ENCODE peak calls at places on chromosomes 13 and 19, in eight cellular contexts. One of them, this sample, is unnamed.

GRCh38 chr19:17348700-17349099 is 11.3 kb downstream of the GTPBP3 start:
- DNase-seq in left cardiac atrium: peak
- DNase-seq in AG04450: no peak
- DNase-seq in NB4: no peak
- DNase-seq in stimulated activated naive CD4-positive, alpha-beta T cell: no peak
- DNase-seq in D341Med: no peak
- DNase-seq in heart left ventricle: peak
- DNase-seq in glomerular endothelial cell: no peak
- DNase-seq in this sample: peak

GRCh38 chr19:38699647-38700349 is 44.5 kb downstream of the CAPN12 start:
- DNase-seq in left cardiac atrium: no peak
- DNase-seq in AG04450: no peak
- DNase-seq in NB4: no peak
- DNase-seq in stimulated activated naive CD4-positive, alpha-beta T cell: no peak
- DNase-seq in D341Med: no peak
- DNase-seq in heart left ventricle: no peak
- DNase-seq in glomerular endothelial cell: no peak
- DNase-seq in this sample: no peak

GRCh38 chr13:19782049-19782726 is 557 bp downstream of the PSPC1 start:
- DNase-seq in left cardiac atrium: peak
- DNase-seq in AG04450: no peak
- DNase-seq in NB4: peak
- DNase-seq in stimulated activated naive CD4-positive, alpha-beta T cell: peak
- DNase-seq in D341Med: peak
- DNase-seq in heart left ventricle: peak
- DNase-seq in glomerular endothelial cell: no peak
- DNase-seq in this sample: peak

GRCh38 chr13:93066187-93066586 is 160.4 kb upstream of the GPC6 start:
- DNase-seq in left cardiac atrium: no peak
- DNase-seq in AG04450: peak
- DNase-seq in NB4: no peak
- DNase-seq in stimulated activated naive CD4-positive, alpha-beta T cell: no peak
- DNase-seq in D341Med: no peak
- DNase-seq in heart left ventricle: no peak
- DNase-seq in glomerular endothelial cell: no peak
- DNase-seq in this sample: no peak

GRCh38 chr13:51003642-51004041 is 94.1 kb downstream of the RNASEH2B start:
- DNase-seq in left cardiac atrium: no peak
- DNase-seq in AG04450: no peak
- DNase-seq in NB4: no peak
- DNase-seq in stimulated activated naive CD4-positive, alpha-beta T cell: no peak
- DNase-seq in D341Med: no peak
- DNase-seq in heart left ventricle: no peak
- DNase-seq in glomerular endothelial cell: no peak
- DNase-seq in this sample: no peak

GRCh38 chr19:43616954-43617353 is 2.5 kb downstream of the ZNF428 start:
- DNase-seq in left cardiac atrium: no peak
- DNase-seq in AG04450: no peak
- DNase-seq in NB4: no peak
- DNase-seq in stimulated activated naive CD4-positive, alpha-beta T cell: no peak
- DNase-seq in D341Med: no peak
- DNase-seq in heart left ventricle: no peak
- DNase-seq in glomerular endothelial cell: no peak
- DNase-seq in this sample: no peak

GRCh38 chr13:66660013-66660804 is 569.9 kb downstream of the PCDH9 start:
- DNase-seq in left cardiac atrium: no peak
- DNase-seq in AG04450: no peak
- DNase-seq in NB4: no peak
- DNase-seq in stimulated activated naive CD4-positive, alpha-beta T cell: no peak
- DNase-seq in D341Med: no peak
- DNase-seq in heart left ventricle: no peak
- DNase-seq in glomerular endothelial cell: no peak
- DNase-seq in this sample: no peak

GRCh38 chr13:94192576-94192975 is 286.9 kb downstream of the DCT start:
- DNase-seq in left cardiac atrium: no peak
- DNase-seq in AG04450: no peak
- DNase-seq in NB4: peak
- DNase-seq in stimulated activated naive CD4-positive, alpha-beta T cell: no peak
- DNase-seq in D341Med: peak
- DNase-seq in heart left ventricle: no peak
- DNase-seq in glomerular endothelial cell: no peak
- DNase-seq in this sample: no peak

GRCh38 chr13:109904218-109904617 is 117.8 kb upstream of the IRS2 start:
- DNase-seq in left cardiac atrium: no peak
- DNase-seq in AG04450: no peak
- DNase-seq in NB4: peak
- DNase-seq in stimulated activated naive CD4-positive, alpha-beta T cell: no peak
- DNase-seq in D341Med: no peak
- DNase-seq in heart left ventricle: no peak
- DNase-seq in glomerular endothelial cell: no peak
- DNase-seq in this sample: no peak

GRCh38 chr13:49627831-49628652 is at the start of gene ARL11:
- DNase-seq in left cardiac atrium: peak
- DNase-seq in AG04450: no peak
- DNase-seq in NB4: peak
- DNase-seq in stimulated activated naive CD4-positive, alpha-beta T cell: peak
- DNase-seq in D341Med: no peak
- DNase-seq in heart left ventricle: peak
- DNase-seq in glomerular endothelial cell: no peak
- DNase-seq in this sample: peak

GRCh38 chr19:51983361-51983760 is 3.3 kb downstream of the ZNF350 start:
- DNase-seq in left cardiac atrium: no peak
- DNase-seq in AG04450: no peak
- DNase-seq in NB4: no peak
- DNase-seq in stimulated activated naive CD4-positive, alpha-beta T cell: no peak
- DNase-seq in D341Med: no peak
- DNase-seq in heart left ventricle: no peak
- DNase-seq in glomerular endothelial cell: no peak
- DNase-seq in this sample: no peak

GRCh38 chr19:1852729-1853128 is 4.4 kb upstream of the REXO1 start:
- DNase-seq in left cardiac atrium: no peak
- DNase-seq in AG04450: no peak
- DNase-seq in NB4: no peak
- DNase-seq in stimulated activated naive CD4-positive, alpha-beta T cell: no peak
- DNase-seq in D341Med: no peak
- DNase-seq in heart left ventricle: no peak
- DNase-seq in glomerular endothelial cell: no peak
- DNase-seq in this sample: no peak

GRCh38 chr13:44221657-44222056 is 152.0 kb upstream of the SERP2 start:
- DNase-seq in left cardiac atrium: no peak
- DNase-seq in AG04450: no peak
- DNase-seq in NB4: no peak
- DNase-seq in stimulated activated naive CD4-positive, alpha-beta T cell: no peak
- DNase-seq in D341Med: no peak
- DNase-seq in heart left ventricle: no peak
- DNase-seq in glomerular endothelial cell: no peak
- DNase-seq in this sample: no peak

GRCh38 chr13:74046461-74046860 is 87.7 kb downstream of the KLF12 start:
- DNase-seq in left cardiac atrium: no peak
- DNase-seq in AG04450: no peak
- DNase-seq in NB4: no peak
- DNase-seq in stimulated activated naive CD4-positive, alpha-beta T cell: no peak
- DNase-seq in D341Med: no peak
- DNase-seq in heart left ventricle: no peak
- DNase-seq in glomerular endothelial cell: no peak
- DNase-seq in this sample: no peak

GRCh38 chr19:29062486-29063435 is 150.2 kb downstream of the UQCRFS1 start:
- DNase-seq in left cardiac atrium: no peak
- DNase-seq in AG04450: no peak
- DNase-seq in NB4: no peak
- DNase-seq in stimulated activated naive CD4-positive, alpha-beta T cell: no peak
- DNase-seq in D341Med: no peak
- DNase-seq in heart left ventricle: no peak
- DNase-seq in glomerular endothelial cell: no peak
- DNase-seq in this sample: no peak

GRCh38 chr13:46476174-46476573 is 76.8 kb upstream of the LRCH1 start:
- DNase-seq in left cardiac atrium: no peak
- DNase-seq in AG04450: no peak
- DNase-seq in NB4: no peak
- DNase-seq in stimulated activated naive CD4-positive, alpha-beta T cell: no peak
- DNase-seq in D341Med: no peak
- DNase-seq in heart left ventricle: no peak
- DNase-seq in glomerular endothelial cell: no peak
- DNase-seq in this sample: no peak

GRCh38 chr13:21232196-21232595 is 55.7 kb downstream of the MRPL57 start:
- DNase-seq in left cardiac atrium: no peak
- DNase-seq in AG04450: peak
- DNase-seq in NB4: peak
- DNase-seq in stimulated activated naive CD4-positive, alpha-beta T cell: no peak
- DNase-seq in D341Med: no peak
- DNase-seq in heart left ventricle: no peak
- DNase-seq in glomerular endothelial cell: no peak
- DNase-seq in this sample: no peak

GRCh38 chr13:79405501-79405830 is 589 bp downstream of the RBM26 start:
- DNase-seq in left cardiac atrium: peak
- DNase-seq in AG04450: no peak
- DNase-seq in NB4: no peak
- DNase-seq in stimulated activated naive CD4-positive, alpha-beta T cell: no peak
- DNase-seq in D341Med: no peak
- DNase-seq in heart left ventricle: no peak
- DNase-seq in glomerular endothelial cell: no peak
- DNase-seq in this sample: no peak

GRCh38 chr19:32037998-32038732 is 307.2 kb upstream of the ZNF507 start:
- DNase-seq in left cardiac atrium: no peak
- DNase-seq in AG04450: no peak
- DNase-seq in NB4: no peak
- DNase-seq in stimulated activated naive CD4-positive, alpha-beta T cell: no peak
- DNase-seq in D341Med: no peak
- DNase-seq in heart left ventricle: no peak
- DNase-seq in glomerular endothelial cell: no peak
- DNase-seq in this sample: no peak

GRCh38 chr13:89968468-89968867 is 1379.0 kb upstream of the MIR17HG start:
- DNase-seq in left cardiac atrium: no peak
- DNase-seq in AG04450: no peak
- DNase-seq in NB4: no peak
- DNase-seq in stimulated activated naive CD4-positive, alpha-beta T cell: no peak
- DNase-seq in D341Med: no peak
- DNase-seq in heart left ventricle: no peak
- DNase-seq in glomerular endothelial cell: no peak
- DNase-seq in this sample: no peak

GRCh38 chr13:86383151-86383550 is 583.9 kb upstream of the SLITRK6 start:
- DNase-seq in left cardiac atrium: no peak
- DNase-seq in AG04450: no peak
- DNase-seq in NB4: no peak
- DNase-seq in stimulated activated naive CD4-positive, alpha-beta T cell: no peak
- DNase-seq in D341Med: no peak
- DNase-seq in heart left ventricle: no peak
- DNase-seq in glomerular endothelial cell: no peak
- DNase-seq in this sample: no peak

GRCh38 chr13:29435125-29435911 is 160.2 kb downstream of the SLC7A1 start:
- DNase-seq in left cardiac atrium: no peak
- DNase-seq in AG04450: peak
- DNase-seq in NB4: no peak
- DNase-seq in stimulated activated naive CD4-positive, alpha-beta T cell: no peak
- DNase-seq in D341Med: no peak
- DNase-seq in heart left ventricle: no peak
- DNase-seq in glomerular endothelial cell: no peak
- DNase-seq in this sample: no peak

GRCh38 chr19:46654621-46655152 is 6.3 kb downstream of the DACT3 start:
- DNase-seq in left cardiac atrium: no peak
- DNase-seq in AG04450: no peak
- DNase-seq in NB4: no peak
- DNase-seq in stimulated activated naive CD4-positive, alpha-beta T cell: no peak
- DNase-seq in D341Med: no peak
- DNase-seq in heart left ventricle: no peak
- DNase-seq in glomerular endothelial cell: no peak
- DNase-seq in this sample: no peak

GRCh38 chr19:21202865-21203494 is 61.1 kb downstream of the ZNF431 start:
- DNase-seq in left cardiac atrium: no peak
- DNase-seq in AG04450: no peak
- DNase-seq in NB4: peak
- DNase-seq in stimulated activated naive CD4-positive, alpha-beta T cell: no peak
- DNase-seq in D341Med: peak
- DNase-seq in heart left ventricle: no peak
- DNase-seq in glomerular endothelial cell: peak
- DNase-seq in this sample: no peak

GRCh38 chr19:55308281-55308680 is 16.9 kb downstream of the TMEM150B start:
- DNase-seq in left cardiac atrium: no peak
- DNase-seq in AG04450: no peak
- DNase-seq in NB4: no peak
- DNase-seq in stimulated activated naive CD4-positive, alpha-beta T cell: no peak
- DNase-seq in D341Med: no peak
- DNase-seq in heart left ventricle: no peak
- DNase-seq in glomerular endothelial cell: no peak
- DNase-seq in this sample: no peak

GRCh38 chr13:99970761-99971575 is 599 bp downstream of the ZIC5 start:
- DNase-seq in left cardiac atrium: no peak
- DNase-seq in AG04450: no peak
- DNase-seq in NB4: peak
- DNase-seq in stimulated activated naive CD4-positive, alpha-beta T cell: no peak
- DNase-seq in D341Med: peak
- DNase-seq in heart left ventricle: no peak
- DNase-seq in glomerular endothelial cell: no peak
- DNase-seq in this sample: no peak

GRCh38 chr19:572891-573825 is 762 bp downstream of the BSG start:
- DNase-seq in left cardiac atrium: peak
- DNase-seq in AG04450: no peak
- DNase-seq in NB4: peak
- DNase-seq in stimulated activated naive CD4-positive, alpha-beta T cell: no peak
- DNase-seq in D341Med: peak
- DNase-seq in heart left ventricle: peak
- DNase-seq in glomerular endothelial cell: no peak
- DNase-seq in this sample: peak

GRCh38 chr13:72025836-72026235 is 158.8 kb upstream of the DACH1 start:
- DNase-seq in left cardiac atrium: no peak
- DNase-seq in AG04450: no peak
- DNase-seq in NB4: no peak
- DNase-seq in stimulated activated naive CD4-positive, alpha-beta T cell: no peak
- DNase-seq in D341Med: no peak
- DNase-seq in heart left ventricle: no peak
- DNase-seq in glomerular endothelial cell: no peak
- DNase-seq in this sample: no peak

GRCh38 chr19:4916292-4917082 is 7.2 kb downstream of the UHRF1 start:
- DNase-seq in left cardiac atrium: no peak
- DNase-seq in AG04450: no peak
- DNase-seq in NB4: no peak
- DNase-seq in stimulated activated naive CD4-positive, alpha-beta T cell: peak
- DNase-seq in D341Med: no peak
- DNase-seq in heart left ventricle: no peak
- DNase-seq in glomerular endothelial cell: no peak
- DNase-seq in this sample: no peak

GRCh38 chr13:30002577-30002976 is 152.2 kb upstream of the UBL3 start:
- DNase-seq in left cardiac atrium: no peak
- DNase-seq in AG04450: peak
- DNase-seq in NB4: peak
- DNase-seq in stimulated activated naive CD4-positive, alpha-beta T cell: no peak
- DNase-seq in D341Med: no peak
- DNase-seq in heart left ventricle: no peak
- DNase-seq in glomerular endothelial cell: no peak
- DNase-seq in this sample: no peak

GRCh38 chr13:107461751-107462150 is 753.6 kb downstream of the LIG4 start:
- DNase-seq in left cardiac atrium: no peak
- DNase-seq in AG04450: no peak
- DNase-seq in NB4: no peak
- DNase-seq in stimulated activated naive CD4-positive, alpha-beta T cell: no peak
- DNase-seq in D341Med: no peak
- DNase-seq in heart left ventricle: no peak
- DNase-seq in glomerular endothelial cell: no peak
- DNase-seq in this sample: no peak

GRCh38 chr13:99382428-99383133 is 75.4 kb upstream of the GPR183 start:
- DNase-seq in left cardiac atrium: no peak
- DNase-seq in AG04450: no peak
- DNase-seq in NB4: no peak
- DNase-seq in stimulated activated naive CD4-positive, alpha-beta T cell: no peak
- DNase-seq in D341Med: no peak
- DNase-seq in heart left ventricle: no peak
- DNase-seq in glomerular endothelial cell: no peak
- DNase-seq in this sample: no peak

This sample was measured in Right ventricle myocardium superior.